ENCODE peak calls at places on chromosome 18, in nine cellular contexts. One of them, this sample, is unnamed.

GRCh38 chr18:13500891-13501887 is 225.2 kb downstream of the FAM210A start:
- DNase-seq in pancreas: peak
- DNase-seq in heart left ventricle: peak
- DNase-seq in mucosa of gallbladder: peak
- DNase-seq in ELF-1: peak
- DNase-seq in sciatic nerve: no peak
- DNase-seq in fibroblast of gingiva: peak
- DNase-seq in A172: peak
- DNase-seq in progenitor cell of endocrine pancreas: no peak
- DNase-seq in this sample: peak

GRCh38 chr18:3453540-3454364 is 3.8 kb downstream of the TGIF1 start:
- DNase-seq in sciatic nerve: peak
- DNase-seq in A172: peak
- DNase-seq in ELF-1: peak
- DNase-seq in pancreas: no peak
- DNase-seq in heart left ventricle: peak
- DNase-seq in progenitor cell of endocrine pancreas: no peak
- DNase-seq in fibroblast of gingiva: peak
- DNase-seq in mucosa of gallbladder: peak
- DNase-seq in this sample: peak

GRCh38 chr18:58409802-58410445 is 219.0 kb downstream of the ALPK2 start:
- DNase-seq in sciatic nerve: no peak
- DNase-seq in ELF-1: no peak
- DNase-seq in A172: no peak
- DNase-seq in progenitor cell of endocrine pancreas: no peak
- DNase-seq in heart left ventricle: no peak
- DNase-seq in fibroblast of gingiva: no peak
- DNase-seq in pancreas: no peak
- DNase-seq in mucosa of gallbladder: no peak
- DNase-seq in this sample: no peak

GRCh38 chr18:5720132-5720531 is 175.2 kb downstream of the TMEM200C start:
- DNase-seq in sciatic nerve: no peak
- DNase-seq in fibroblast of gingiva: no peak
- DNase-seq in A172: no peak
- DNase-seq in pancreas: no peak
- DNase-seq in heart left ventricle: no peak
- DNase-seq in ELF-1: no peak
- DNase-seq in mucosa of gallbladder: no peak
- DNase-seq in progenitor cell of endocrine pancreas: no peak
- DNase-seq in this sample: no peak

GRCh38 chr18:54358495-54358793 is 738 bp downstream of the C18orf54 start:
- DNase-seq in ELF-1: no peak
- DNase-seq in progenitor cell of endocrine pancreas: peak
- DNase-seq in pancreas: no peak
- DNase-seq in heart left ventricle: no peak
- DNase-seq in A172: no peak
- DNase-seq in sciatic nerve: no peak
- DNase-seq in mucosa of gallbladder: no peak
- DNase-seq in fibroblast of gingiva: peak
- DNase-seq in this sample: peak

GRCh38 chr18:66534110-66534509 is 69.8 kb downstream of the CDH19 start:
- DNase-seq in ELF-1: no peak
- DNase-seq in heart left ventricle: no peak
- DNase-seq in sciatic nerve: no peak
- DNase-seq in mucosa of gallbladder: no peak
- DNase-seq in fibroblast of gingiva: no peak
- DNase-seq in progenitor cell of endocrine pancreas: no peak
- DNase-seq in A172: no peak
- DNase-seq in pancreas: no peak
- DNase-seq in this sample: no peak

GRCh38 chr18:78510636-78511035 is 469.0 kb upstream of the SALL3 start:
- DNase-seq in mucosa of gallbladder: no peak
- DNase-seq in pancreas: no peak
- DNase-seq in heart left ventricle: no peak
- DNase-seq in ELF-1: no peak
- DNase-seq in A172: no peak
- DNase-seq in progenitor cell of endocrine pancreas: no peak
- DNase-seq in sciatic nerve: no peak
- DNase-seq in fibroblast of gingiva: no peak
- DNase-seq in this sample: no peak

GRCh38 chr18:34773961-34774754 is 64.1 kb downstream of the DTNA start:
- DNase-seq in A172: peak
- DNase-seq in fibroblast of gingiva: peak
- DNase-seq in progenitor cell of endocrine pancreas: no peak
- DNase-seq in ELF-1: no peak
- DNase-seq in sciatic nerve: no peak
- DNase-seq in pancreas: peak
- DNase-seq in heart left ventricle: peak
- DNase-seq in mucosa of gallbladder: peak
- DNase-seq in this sample: peak

GRCh38 chr18:10143601-10144000 is 229.8 kb downstream of the VAPA start:
- DNase-seq in A172: no peak
- DNase-seq in mucosa of gallbladder: no peak
- DNase-seq in sciatic nerve: no peak
- DNase-seq in fibroblast of gingiva: no peak
- DNase-seq in pancreas: no peak
- DNase-seq in progenitor cell of endocrine pancreas: no peak
- DNase-seq in heart left ventricle: no peak
- DNase-seq in ELF-1: no peak
- DNase-seq in this sample: peak

GRCh38 chr18:9818423-9818734 is 67.4 kb upstream of the TXNDC2 start:
- DNase-seq in fibroblast of gingiva: no peak
- DNase-seq in pancreas: no peak
- DNase-seq in sciatic nerve: no peak
- DNase-seq in mucosa of gallbladder: no peak
- DNase-seq in ELF-1: no peak
- DNase-seq in progenitor cell of endocrine pancreas: no peak
- DNase-seq in A172: no peak
- DNase-seq in heart left ventricle: no peak
- DNase-seq in this sample: no peak

GRCh38 chr18:53796042-53796729 is 428.3 kb downstream of the MBD2 start:
- DNase-seq in progenitor cell of endocrine pancreas: no peak
- DNase-seq in sciatic nerve: no peak
- DNase-seq in mucosa of gallbladder: no peak
- DNase-seq in A172: peak
- DNase-seq in ELF-1: no peak
- DNase-seq in heart left ventricle: peak
- DNase-seq in fibroblast of gingiva: peak
- DNase-seq in pancreas: no peak
- DNase-seq in this sample: peak

GRCh38 chr18:80252136-80252535 is 4.8 kb upstream of the PARD6G start:
- DNase-seq in heart left ventricle: no peak
- DNase-seq in progenitor cell of endocrine pancreas: no peak
- DNase-seq in A172: peak
- DNase-seq in pancreas: no peak
- DNase-seq in mucosa of gallbladder: no peak
- DNase-seq in ELF-1: no peak
- DNase-seq in fibroblast of gingiva: no peak
- DNase-seq in sciatic nerve: no peak
- DNase-seq in this sample: peak

GRCh38 chr18:58263055-58263732 is 219.2 kb downstream of the NEDD4L start:
- DNase-seq in fibroblast of gingiva: no peak
- DNase-seq in progenitor cell of endocrine pancreas: no peak
- DNase-seq in A172: peak
- DNase-seq in pancreas: no peak
- DNase-seq in heart left ventricle: no peak
- DNase-seq in sciatic nerve: no peak
- DNase-seq in ELF-1: peak
- DNase-seq in mucosa of gallbladder: no peak
- DNase-seq in this sample: no peak

GRCh38 chr18:26549486-26550435 is 1.4 kb upstream of the KCTD1 start:
- DNase-seq in sciatic nerve: peak
- DNase-seq in progenitor cell of endocrine pancreas: peak
- DNase-seq in pancreas: peak
- DNase-seq in A172: peak
- DNase-seq in fibroblast of gingiva: peak
- DNase-seq in heart left ventricle: peak
- DNase-seq in mucosa of gallbladder: peak
- DNase-seq in ELF-1: peak
- DNase-seq in this sample: peak

GRCh38 chr18:59697236-59697932 is at the start of gene CCBE1:
- DNase-seq in fibroblast of gingiva: peak
- DNase-seq in mucosa of gallbladder: peak
- DNase-seq in progenitor cell of endocrine pancreas: peak
- DNase-seq in A172: no peak
- DNase-seq in heart left ventricle: peak
- DNase-seq in ELF-1: peak
- DNase-seq in sciatic nerve: peak
- DNase-seq in pancreas: peak
- DNase-seq in this sample: peak

GRCh38 chr18:35467624-35468016 is 30.1 kb downstream of the INO80C start:
- DNase-seq in A172: no peak
- DNase-seq in heart left ventricle: no peak
- DNase-seq in sciatic nerve: no peak
- DNase-seq in progenitor cell of endocrine pancreas: no peak
- DNase-seq in fibroblast of gingiva: no peak
- DNase-seq in pancreas: no peak
- DNase-seq in mucosa of gallbladder: no peak
- DNase-seq in ELF-1: no peak
- DNase-seq in this sample: no peak

GRCh38 chr18:44700652-44701051 is 20.0 kb downstream of the SETBP1 start:
- DNase-seq in A172: no peak
- DNase-seq in sciatic nerve: no peak
- DNase-seq in heart left ventricle: no peak
- DNase-seq in mucosa of gallbladder: peak
- DNase-seq in progenitor cell of endocrine pancreas: no peak
- DNase-seq in ELF-1: no peak
- DNase-seq in fibroblast of gingiva: no peak
- DNase-seq in pancreas: no peak
- DNase-seq in this sample: no peak

GRCh38 chr18:70490008-70490933 is 201.4 kb downstream of the SOCS6 start:
- DNase-seq in A172: peak
- DNase-seq in pancreas: no peak
- DNase-seq in sciatic nerve: no peak
- DNase-seq in fibroblast of gingiva: peak
- DNase-seq in mucosa of gallbladder: peak
- DNase-seq in heart left ventricle: no peak
- DNase-seq in ELF-1: peak
- DNase-seq in progenitor cell of endocrine pancreas: peak
- DNase-seq in this sample: peak

GRCh38 chr18:62214790-62215189 is 27.7 kb downstream of the RELCH start:
- DNase-seq in ELF-1: no peak
- DNase-seq in mucosa of gallbladder: no peak
- DNase-seq in pancreas: no peak
- DNase-seq in A172: no peak
- DNase-seq in sciatic nerve: no peak
- DNase-seq in fibroblast of gingiva: no peak
- DNase-seq in heart left ventricle: no peak
- DNase-seq in progenitor cell of endocrine pancreas: no peak
- DNase-seq in this sample: no peak

GRCh38 chr18:13067124-13067523 is 76.0 kb downstream of the CEP192 start:
- DNase-seq in mucosa of gallbladder: no peak
- DNase-seq in A172: no peak
- DNase-seq in heart left ventricle: no peak
- DNase-seq in pancreas: no peak
- DNase-seq in sciatic nerve: no peak
- DNase-seq in progenitor cell of endocrine pancreas: no peak
- DNase-seq in fibroblast of gingiva: no peak
- DNase-seq in ELF-1: no peak
- DNase-seq in this sample: no peak

GRCh38 chr18:23710068-23710527 is 20.8 kb downstream of the LAMA3 start:
- DNase-seq in fibroblast of gingiva: no peak
- DNase-seq in mucosa of gallbladder: no peak
- DNase-seq in sciatic nerve: no peak
- DNase-seq in pancreas: no peak
- DNase-seq in A172: peak
- DNase-seq in heart left ventricle: no peak
- DNase-seq in ELF-1: no peak
- DNase-seq in progenitor cell of endocrine pancreas: no peak
- DNase-seq in this sample: no peak

GRCh38 chr18:13276530-13277520 is 58.3 kb downstream of the LDLRAD4 start:
- DNase-seq in sciatic nerve: peak
- DNase-seq in heart left ventricle: peak
- DNase-seq in fibroblast of gingiva: no peak
- DNase-seq in pancreas: no peak
- DNase-seq in ELF-1: no peak
- DNase-seq in mucosa of gallbladder: no peak
- DNase-seq in A172: no peak
- DNase-seq in progenitor cell of endocrine pancreas: no peak
- DNase-seq in this sample: no peak

GRCh38 chr18:75464356-75464755 is 36.9 kb upstream of the SMIM21 start:
- DNase-seq in progenitor cell of endocrine pancreas: no peak
- DNase-seq in ELF-1: no peak
- DNase-seq in fibroblast of gingiva: no peak
- DNase-seq in pancreas: no peak
- DNase-seq in A172: no peak
- DNase-seq in mucosa of gallbladder: no peak
- DNase-seq in sciatic nerve: no peak
- DNase-seq in heart left ventricle: no peak
- DNase-seq in this sample: no peak

GRCh38 chr18:23259701-23260661 is 124.7 kb downstream of the CABLES1 start:
- DNase-seq in A172: peak
- DNase-seq in pancreas: peak
- DNase-seq in fibroblast of gingiva: peak
- DNase-seq in heart left ventricle: peak
- DNase-seq in progenitor cell of endocrine pancreas: peak
- DNase-seq in ELF-1: peak
- DNase-seq in mucosa of gallbladder: peak
- DNase-seq in sciatic nerve: peak
- DNase-seq in this sample: peak

GRCh38 chr18:31498450-31499156 is 626 bp downstream of the DSG2 start:
- DNase-seq in mucosa of gallbladder: no peak
- DNase-seq in progenitor cell of endocrine pancreas: no peak
- DNase-seq in heart left ventricle: no peak
- DNase-seq in pancreas: no peak
- DNase-seq in ELF-1: peak
- DNase-seq in fibroblast of gingiva: no peak
- DNase-seq in A172: no peak
- DNase-seq in sciatic nerve: no peak
- DNase-seq in this sample: no peak

GRCh38 chr18:8478166-8478967 is 130.9 kb upstream of the RAB12 start:
- DNase-seq in A172: peak
- DNase-seq in heart left ventricle: peak
- DNase-seq in pancreas: peak
- DNase-seq in sciatic nerve: peak
- DNase-seq in ELF-1: peak
- DNase-seq in progenitor cell of endocrine pancreas: peak
- DNase-seq in fibroblast of gingiva: peak
- DNase-seq in mucosa of gallbladder: peak
- DNase-seq in this sample: peak

GRCh38 chr18:2978208-2978607 is 34.7 kb downstream of the LPIN2 start:
- DNase-seq in mucosa of gallbladder: no peak
- DNase-seq in fibroblast of gingiva: no peak
- DNase-seq in pancreas: no peak
- DNase-seq in A172: peak
- DNase-seq in heart left ventricle: no peak
- DNase-seq in progenitor cell of endocrine pancreas: no peak
- DNase-seq in sciatic nerve: no peak
- DNase-seq in ELF-1: no peak
- DNase-seq in this sample: no peak

This sample was measured in foreskin fibroblast.